ENCODE peak calls at places on chromosomes 11 and 22, in nine cellular contexts. L is pancreas; F is tibial artery; D is endothelial cell of umbilical vein; G is endodermal cell; K is HCT116; H is right cardiac atrium; U is BE2C; O is CD8-positive, alpha-beta T cell. S is an unnamed sample.

GRCh38 chr22:47294222-47294532 is 531.7 kb downstream of the TBC1D22A start:
- DNase-seq in L (no peak), F (no peak), D (no peak), G (no peak), K (no peak), H (no peak), U (no peak), O (peak; percentile 9), S (no peak)

GRCh38 chr11:16784097-16784496 is 45.6 kb downstream of the C11orf58 start:
- DNase-seq in L (no peak), F (peak; percentile 41), D (no peak), G (no peak), K (no peak), H (no peak), U (no peak), O (no peak), S (peak; percentile 77)

GRCh38 chr22:45891996-45892621 is 84.9 kb downstream of the WNT7B start:
- DNase-seq in L (peak; percentile 9), F (no peak), D (no peak), G (peak; percentile 48), K (no peak), H (no peak), U (peak; percentile 14), O (no peak), S (no peak)

GRCh38 chr11:129598378-129598777 is 217.3 kb upstream of the TMEM45B start:
- DNase-seq in L (no peak), F (no peak), D (no peak), G (peak; percentile 40), K (no peak), H (no peak), U (no peak), O (no peak), S (no peak)

GRCh38 chr11:93895106-93895862 is 44.9 kb upstream of the VSTM5 start:
- DNase-seq in L (no peak), F (no peak), D (peak; percentile 40), G (peak; percentile 63), K (peak; percentile 59), H (no peak), U (peak; percentile 30), O (no peak), S (peak; percentile 38)

GRCh38 chr11:65851083-65851579 is 6.8 kb downstream of the CFL1 start:
- DNase-seq in L (peak; percentile 32), F (peak; percentile 31), D (no peak), G (peak; percentile 94), K (no peak), H (no peak), U (no peak), O (peak; percentile 48), S (peak; percentile 60)

GRCh38 chr22:27476729-27477128 is 324.8 kb downstream of the MN1 start:
- DNase-seq in L (no peak), F (no peak), D (no peak), G (no peak), K (peak; percentile 53), H (no peak), U (no peak), O (no peak), S (no peak)

GRCh38 chr11:107567739-107568335 is 2.3 kb upstream of the ALKBH8 start:
- DNase-seq in L (no peak), F (no peak), D (no peak), G (no peak), K (no peak), H (no peak), U (peak; percentile 46), O (no peak), S (no peak)

GRCh38 chr22:40263191-40263590 is 83.1 kb upstream of the ADSL start:
- DNase-seq in L (no peak), F (no peak), D (peak; percentile 80), G (no peak), K (no peak), H (peak; percentile 74), U (no peak), O (no peak), S (no peak)

GRCh38 chr11:125382211-125382807 is 113.8 kb downstream of the FEZ1 start:
- DNase-seq in L (no peak), F (no peak), D (no peak), G (no peak), K (no peak), H (no peak), U (no peak), O (no peak), S (no peak)

DNA sequence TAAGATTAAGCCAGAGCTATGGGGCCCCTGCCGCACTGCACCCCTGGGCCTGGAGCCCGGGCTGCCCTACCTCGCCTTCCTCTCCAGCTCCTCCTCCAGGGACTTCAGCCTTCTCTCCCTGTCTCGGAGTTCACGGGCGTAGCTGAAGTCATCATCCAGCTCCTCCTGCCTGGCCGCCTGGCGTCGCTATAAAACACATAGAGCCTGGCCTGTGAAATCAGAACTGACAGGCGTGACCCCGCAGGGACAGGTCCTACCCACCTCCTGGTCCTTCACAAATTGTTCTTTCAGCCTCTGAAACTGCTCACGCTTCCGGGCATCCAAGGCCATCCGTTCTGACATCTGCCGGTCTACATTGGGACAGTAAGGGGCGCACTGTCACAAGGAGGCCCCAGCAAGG is 20.8 kb downstream of the TUBGCP6 start:
- DNase-seq in L (no peak), F (no peak), D (no peak), G (no peak), K (no peak), H (no peak), U (no peak), O (no peak), S (no peak)
- H3K4me1 ChIP-seq in L (no peaks in the 10 kb centered on the region), F (no peaks in the 10 kb centered on the region), D (no peaks in the 10 kb centered on the region), G (no peaks in the 10 kb centered on the region), K (no peaks in the 10 kb centered on the region), H (no peaks in the 10 kb centered on the region), U (peaks cover 8% of the 10 kb centered on the region), O (no peaks in the 10 kb centered on the region), S (no peaks in the 10 kb centered on the region)

DNA sequence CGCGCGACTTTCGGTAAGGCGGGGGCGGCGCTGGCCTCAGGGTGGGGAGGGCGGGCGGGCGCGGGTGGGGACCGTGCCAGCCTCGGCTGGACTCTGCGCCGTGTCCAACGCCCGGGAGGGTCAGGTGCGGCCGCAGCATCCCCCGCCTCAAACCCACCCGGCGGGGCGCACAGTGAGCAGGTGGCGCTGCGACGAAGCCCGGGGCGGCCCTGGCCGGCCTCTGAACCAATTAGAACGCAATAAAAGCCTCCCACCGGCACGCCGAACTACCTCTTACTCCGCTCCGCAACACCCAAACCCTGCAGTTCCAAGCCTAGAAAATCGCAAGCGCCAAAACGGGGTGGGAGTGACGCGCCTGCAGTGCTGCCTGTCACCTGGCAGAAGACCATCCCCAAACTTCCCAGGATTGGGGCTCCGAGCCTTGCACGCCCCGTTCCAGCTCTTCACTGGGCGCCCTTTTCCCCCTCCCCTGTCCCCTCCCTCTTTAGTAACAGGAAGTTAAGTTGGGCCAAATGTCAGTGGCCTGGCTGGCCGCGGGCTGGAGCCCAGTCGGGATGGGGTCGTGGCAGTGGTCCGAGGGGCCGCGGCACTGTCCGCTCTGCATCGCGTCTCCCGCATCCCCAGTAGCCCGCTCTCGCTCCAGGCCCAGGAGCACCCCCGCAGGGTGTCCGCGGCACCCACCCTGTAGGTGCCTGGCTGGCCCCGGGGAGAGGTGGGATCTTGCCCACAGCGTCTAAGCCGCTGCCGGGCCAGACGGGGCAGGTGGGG is 508 bp downstream of the MICAL2 start:
- DNase-seq in L (peak; percentile 52), F (peak; percentile 76), D (no peak), G (peak; percentile 81), K (no peak), H (peak; percentile 50), U (peak; percentile 10), O (peak; percentile 53), S (peak; percentile 45)
- H3K4me3 ChIP-seq in L (peak overlapping the region; percentile 78), F (peak overlapping the region; percentile 95), D (peak overlapping the region; percentile 73), G (peak overlapping the region; percentile 81), K (peak overlapping the region; percentile 52), H (peak overlapping the region; percentile 87), U (peak overlapping the region; percentile 50), O (peak overlapping the region; percentile 44), S (peak overlapping the region; percentile 40)

GRCh38 chr11:46766656-46767055 is 47.6 kb downstream of the F2 start:
- DNase-seq in L (no peak), F (no peak), D (no peak), G (no peak), K (no peak), H (no peak), U (no peak), O (no peak), S (no peak)

DNA sequence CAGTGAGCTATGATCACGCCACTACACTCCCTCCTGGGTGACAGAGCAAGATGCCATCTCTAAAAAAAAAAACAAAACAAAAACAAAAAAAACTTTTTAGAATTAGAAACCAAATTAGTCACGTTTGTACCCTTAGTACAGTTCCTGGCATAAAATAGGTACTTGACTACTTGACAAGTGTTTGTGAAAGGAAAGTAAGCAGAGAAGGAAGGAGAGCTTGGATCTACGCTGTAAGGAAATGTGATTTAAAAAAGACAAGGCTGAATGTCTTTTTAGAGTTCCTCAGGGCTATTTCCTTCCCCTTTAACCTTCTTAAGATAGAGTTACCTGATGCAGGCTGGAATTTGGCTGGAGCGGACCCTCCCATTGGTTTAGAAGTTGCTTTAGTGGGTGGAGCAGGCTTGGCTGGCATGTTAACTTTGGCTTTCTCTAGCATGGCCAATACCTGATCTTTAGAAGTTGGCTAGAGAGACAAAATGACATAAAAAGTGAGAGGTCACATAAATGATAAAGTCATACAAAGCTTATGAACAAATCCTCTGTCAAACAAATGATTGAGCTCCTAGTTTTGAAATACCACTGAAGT is 50.7 kb downstream of the F2 start:
- DNase-seq in L (no peak), F (no peak), D (no peak), G (no peak), K (no peak), H (no peak), U (no peak), O (no peak), S (no peak)
- H3K4me1 ChIP-seq in L (no peaks in the 10 kb centered on the region), F (no peaks in the 10 kb centered on the region), D (no peaks in the 10 kb centered on the region), G (no peaks in the 10 kb centered on the region), K (no peaks in the 10 kb centered on the region), H (no peaks in the 10 kb centered on the region), U (no peaks in the 10 kb centered on the region), O (no peaks in the 10 kb centered on the region), S (peaks cover 15% of the 10 kb centered on the region)

GRCh38 chr11:73878771-73879170 is 2.0 kb downstream of the PAAF1 start:
- DNase-seq in L (no peak), F (no peak), D (no peak), G (no peak), K (no peak), H (no peak), U (no peak), O (no peak), S (no peak)

GRCh38 chr11:73876424-73877300 is at the start of the genes COA4 and PAAF1:
- DNase-seq in L (peak; percentile 92), F (peak; percentile 96), D (peak; percentile 98), G (peak; percentile 98), K (peak; percentile 96), H (peak; percentile 95), U (peak; percentile 97), O (peak; percentile 92), S (peak; percentile 97)

GRCh38 chr11:73875840-73876239 is 806 bp downstream of the COA4 start:
- DNase-seq in L (no peak), F (no peak), D (peak; percentile 17), G (peak; percentile 61), K (no peak), H (no peak), U (no peak), O (no peak), S (no peak)

GRCh38 chr11:73872746-73873412 is 3.8 kb downstream of the COA4 start:
- DNase-seq in L (peak; percentile 20), F (no peak), D (no peak), G (no peak), K (no peak), H (no peak), U (no peak), O (no peak), S (no peak)

DNA sequence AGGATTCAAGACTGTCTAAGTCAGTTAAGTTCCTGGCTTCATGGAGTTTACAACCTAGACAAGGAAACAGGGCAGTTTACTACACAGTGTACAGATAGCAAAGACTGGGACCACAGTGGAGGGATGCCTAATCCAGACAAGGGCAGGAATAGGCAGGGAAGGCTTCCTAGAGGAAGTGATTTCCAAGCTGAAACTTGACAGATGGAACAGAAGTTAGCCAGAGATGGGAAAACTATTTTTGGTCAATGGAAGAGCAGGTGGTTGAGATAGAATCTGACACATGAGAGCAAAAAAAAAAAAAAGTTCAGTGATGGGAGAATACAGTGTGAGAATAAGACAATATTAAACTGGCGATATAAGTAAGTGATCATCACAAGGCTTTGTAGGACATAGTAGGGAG is 1.3 kb downstream of the COA4 start:
- DNase-seq in L (no peak), F (no peak), D (no peak), G (no peak), K (no peak), H (no peak), U (no peak), O (no peak), S (no peak)
- H3K4me3 ChIP-seq in L (peak overlapping the region; percentile 52), F (peak overlapping the region; percentile 83), D (peak overlapping the region; percentile 93), G (peak overlapping the region; percentile 96), K (peak overlapping the region; percentile 95), H (peak overlapping the region; percentile 47), U (peak overlapping the region; percentile 87), O (peak overlapping the region; percentile 79), S (peak overlapping the region; percentile 74)

S was measured in HAP-1.